ENCODE peak calls at places on chromosomes 3 and 15, in four cellular contexts. F is adrenal gland, A is NCI-H774, K is brain microvascular endothelial cell. Z is an unnamed sample.

GRCh38 chr15:25185791-25186190 is 231.0 kb downstream of the SNRPN start:
- DNase-seq in F (no peak), A (no peak), K (no peak), Z (no peak)

GRCh38 chr3:126284258-126284904 is 72.8 kb downstream of the KLF15 start:
- DNase-seq in F (no peak), A (no peak), K (no peak), Z (peak; percentile 33)

GRCh38 chr3:195153653-195154052 is 117.3 kb downstream of the XXYLT1 start:
- DNase-seq in F (no peak), A (no peak), K (no peak), Z (no peak)

GRCh38 chr3:78734048-78734637 is 1033.7 kb downstream of the ROBO1 start:
- DNase-seq in F (no peak), A (no peak), K (peak; percentile 75), Z (no peak)

GRCh38 chr15:40276927-40277326 is 5.9 kb downstream of the ANKRD63 start:
- DNase-seq in F (no peak), A (no peak), K (no peak), Z (no peak)

GRCh38 chr3:176767385-176767784 is 429.9 kb downstream of the TBL1XR1 start:
- DNase-seq in F (no peak), A (no peak), K (peak; percentile 22), Z (no peak)

GRCh38 chr3:188863999-188864406 is 307.8 kb upstream of the TPRG1 start:
- DNase-seq in F (no peak), A (no peak), K (no peak), Z (no peak)

GRCh38 chr3:189978753-189979152 is 141.9 kb downstream of the P3H2 start:
- DNase-seq in F (no peak), A (no peak), K (no peak), Z (no peak)

GRCh38 chr3:11826628-11827265 is 19.9 kb downstream of the TAMM41 start:
- DNase-seq in F (no peak), A (no peak), K (peak; percentile 22), Z (no peak)

GRCh38 chr3:172454180-172454579 is 5.9 kb upstream of the GHSR start:
- DNase-seq in F (no peak), A (no peak), K (no peak), Z (no peak)

GRCh38 chr3:125435231-125435630 is 60.1 kb upstream of the ZNF148 start:
- DNase-seq in F (no peak), A (no peak), K (no peak), Z (no peak)

GRCh38 chr3:162492446-162493081 is 996.0 kb downstream of the OTOL1 start:
- DNase-seq in F (no peak), A (no peak), K (peak; percentile 58), Z (no peak)

GRCh38 chr3:162704991-162705390 is 1208.4 kb downstream of the OTOL1 start:
- DNase-seq in F (no peak), A (no peak), K (no peak), Z (no peak)

GRCh38 chr3:150763841-150764483 is 993 bp upstream of the SIAH2 start:
- DNase-seq in F (peak; percentile 89), A (peak; percentile 72), K (no peak), Z (peak; percentile 89)

GRCh38 chr15:71465109-71465508 is 345.2 kb upstream of the NR2E3 start:
- DNase-seq in F (peak; percentile 17), A (no peak), K (no peak), Z (no peak)

GRCh38 chr15:77589839-77590238 is 42.9 kb downstream of the LINGO1 start:
- DNase-seq in F (no peak), A (no peak), K (no peak), Z (no peak)

GRCh38 chr15:94229591-94230365 is 1.6 kb upstream of the MCTP2 start:
- DNase-seq in F (no peak), A (no peak), K (no peak), Z (peak; percentile 37)

GRCh38 chr3:49553690-49554634 is at the start of gene BSN:
- DNase-seq in F (peak; percentile 95), A (peak; percentile 73), K (peak; percentile 71), Z (peak; percentile 22)

GRCh38 chr3:20645340-20645739 is 459.3 kb upstream of the SGO1 start:
- DNase-seq in F (no peak), A (no peak), K (no peak), Z (no peak)

GRCh38 chr15:35622641-35623340 is 76.8 kb upstream of the DPH6 start:
- DNase-seq in F (no peak), A (no peak), K (no peak), Z (no peak)

GRCh38 chr3:127734754-127735473 is 62.2 kb downstream of the ABTB1 start:
- DNase-seq in F (peak; percentile 75), A (no peak), K (peak; percentile 96), Z (no peak)

GRCh38 chr3:48990636-48991421 is 788 bp downstream of the P4HTM start:
- DNase-seq in F (no peak), A (no peak), K (no peak), Z (peak; percentile 34)

GRCh38 chr15:101611007-101611406 is 41.2 kb downstream of the TM2D3 start:
- DNase-seq in F (no peak), A (no peak), K (no peak), Z (no peak)

GRCh38 chr15:39177561-39177960 is 403.3 kb upstream of the THBS1 start:
- DNase-seq in F (no peak), A (no peak), K (no peak), Z (no peak)

GRCh38 chr3:178236555-178237277 is 299.5 kb upstream of the KCNMB2 start:
- DNase-seq in F (no peak), A (no peak), K (peak; percentile 51), Z (no peak)

GRCh38 chr3:50196253-50196801 is 4.9 kb downstream of the GNAT1 start:
- DNase-seq in F (no peak), A (no peak), K (no peak), Z (no peak)

GRCh38 chr3:82311901-82312300 is 550.5 kb upstream of the GBE1 start:
- DNase-seq in F (no peak), A (no peak), K (no peak), Z (no peak)

GRCh38 chr3:52231502-52232278 is 6.2 kb upstream of the TLR9 start:
- DNase-seq in F (peak; percentile 85), A (no peak), K (no peak), Z (peak; percentile 54)

GRCh38 chr3:47877288-47877687 is 74.3 kb downstream of the DHX30 start:
- DNase-seq in F (no peak), A (no peak), K (peak; percentile 13), Z (no peak)